ENCODE peak calls at places on chromosomes 2 and 18, in four cellular contexts. One of them, this sample, is unnamed.

GRCh38 chr2:10346929-10347558 is 44.3 kb downstream of the HPCAL1 start:
- DNase-seq in GM12878: no peak
- DNase-seq in suprapubic skin: no peak
- DNase-seq in uterus: no peak
- DNase-seq in this sample: no peak

GRCh38 chr2:241763551-241764271 is 12.9 kb upstream of the GAL3ST2 start:
- DNase-seq in suprapubic skin: peak
- DNase-seq in uterus: no peak
- DNase-seq in GM12878: no peak
- DNase-seq in this sample: peak

GRCh38 chr18:36477776-36478175 is 180.3 kb downstream of the FHOD3 start:
- DNase-seq in GM12878: no peak
- DNase-seq in suprapubic skin: no peak
- DNase-seq in uterus: no peak
- DNase-seq in this sample: no peak

GRCh38 chr2:60735496-60736250 is 20.4 kb upstream of the PAPOLG start:
- DNase-seq in uterus: no peak
- DNase-seq in GM12878: no peak
- DNase-seq in suprapubic skin: no peak
- DNase-seq in this sample: peak

GRCh38 chr2:167406558-167406957 is 518.3 kb downstream of the XIRP2 start:
- DNase-seq in GM12878: no peak
- DNase-seq in uterus: no peak
- DNase-seq in suprapubic skin: no peak
- DNase-seq in this sample: no peak

GRCh38 chr2:4763009-4763408 is 929.2 kb upstream of the SOX11 start:
- DNase-seq in GM12878: no peak
- DNase-seq in uterus: no peak
- DNase-seq in suprapubic skin: no peak
- DNase-seq in this sample: no peak

GRCh38 chr2:143936758-143937562 is 583.0 kb downstream of the ZEB2 start:
- DNase-seq in uterus: peak
- DNase-seq in GM12878: no peak
- DNase-seq in suprapubic skin: no peak
- DNase-seq in this sample: peak

GRCh38 chr2:239034561-239035341 is 186.9 kb downstream of the TWIST2 start:
- DNase-seq in suprapubic skin: peak
- DNase-seq in uterus: no peak
- DNase-seq in GM12878: no peak
- DNase-seq in this sample: no peak

GRCh38 chr2:58484201-58484600 is 243.1 kb upstream of the FANCL start:
- DNase-seq in uterus: no peak
- DNase-seq in GM12878: no peak
- DNase-seq in suprapubic skin: no peak
- DNase-seq in this sample: no peak

GRCh38 chr2:27320958-27321543 is 1.8 kb downstream of the MPV17 start:
- DNase-seq in uterus: peak
- DNase-seq in GM12878: no peak
- DNase-seq in suprapubic skin: no peak
- DNase-seq in this sample: no peak

GRCh38 chr2:62966995-62967394 is 83.6 kb upstream of the OTX1 start:
- DNase-seq in suprapubic skin: no peak
- DNase-seq in GM12878: no peak
- DNase-seq in uterus: no peak
- DNase-seq in this sample: no peak

GRCh38 chr2:235577404-235578330 is 83.8 kb downstream of the AGAP1 start:
- DNase-seq in GM12878: no peak
- DNase-seq in uterus: no peak
- DNase-seq in suprapubic skin: no peak
- DNase-seq in this sample: no peak

GRCh38 chr2:208346756-208347155 is 59.8 kb upstream of the PTH2R start:
- DNase-seq in suprapubic skin: no peak
- DNase-seq in GM12878: no peak
- DNase-seq in uterus: no peak
- DNase-seq in this sample: no peak

GRCh38 chr2:128548461-128548891 is 229.8 kb upstream of the HS6ST1 start:
- DNase-seq in suprapubic skin: peak
- DNase-seq in GM12878: no peak
- DNase-seq in uterus: no peak
- DNase-seq in this sample: no peak

GRCh38 chr2:70085711-70086277 is 1.5 kb upstream of the PCBP1 start:
- DNase-seq in uterus: no peak
- DNase-seq in GM12878: no peak
- DNase-seq in suprapubic skin: no peak
- DNase-seq in this sample: no peak

GRCh38 chr2:70084973-70085710 is 2.1 kb upstream of the PCBP1 start:
- DNase-seq in uterus: no peak
- DNase-seq in suprapubic skin: no peak
- DNase-seq in GM12878: peak
- DNase-seq in this sample: peak

GRCh38 chr2:70087703-70088507 is 628 bp downstream of the PCBP1 start:
- DNase-seq in uterus: peak
- DNase-seq in suprapubic skin: peak
- DNase-seq in GM12878: no peak
- DNase-seq in this sample: peak

GRCh38 chr2:70086838-70087702 is at the start of gene PCBP1:
- DNase-seq in uterus: peak
- DNase-seq in GM12878: peak
- DNase-seq in suprapubic skin: peak
- DNase-seq in this sample: peak

DNA sequence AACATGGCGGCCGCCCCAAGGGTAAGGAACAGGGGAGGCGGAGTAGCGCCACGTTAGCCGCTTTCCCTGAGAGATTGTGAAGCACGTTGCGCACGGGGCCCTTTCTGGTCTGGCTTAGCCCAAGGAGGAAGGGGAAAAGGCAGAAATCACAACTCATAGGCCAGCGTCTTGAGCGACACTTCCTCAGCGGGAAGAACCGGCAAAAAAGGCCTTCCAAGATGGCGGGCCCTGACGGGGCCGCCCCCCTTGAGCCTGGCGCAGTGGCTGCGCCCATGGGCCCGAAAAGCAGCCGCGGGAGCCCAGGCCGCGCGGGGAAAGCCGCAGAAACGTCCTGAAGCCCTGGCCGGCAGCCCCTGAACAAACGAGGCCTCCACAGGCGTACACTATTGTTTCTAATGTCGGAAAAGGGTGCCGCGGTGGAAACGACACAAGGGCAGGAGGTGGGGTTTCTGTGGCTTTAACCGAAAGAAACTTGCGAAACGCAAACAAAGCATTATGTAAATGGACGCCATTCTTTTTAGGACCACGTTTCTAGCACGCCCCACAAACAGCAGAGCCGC is 919 bp upstream of the PCBP1 start:
- DNase-seq in GM12878: peak
- DNase-seq in uterus: peak
- DNase-seq in suprapubic skin: peak
- DNase-seq in this sample: peak
- TF ChIP-seq POLR2A in GM12878: peak
- TF ChIP-seq POLR2A in uterus: no peak
- TF ChIP-seq POLR2A in suprapubic skin: no peak
- TF ChIP-seq POLR2A in this sample: no peak

GRCh38 chr18:3252843-3253242 is 5.2 kb downstream of the MYL12A start:
- DNase-seq in uterus: no peak
- DNase-seq in suprapubic skin: no peak
- DNase-seq in GM12878: no peak
- DNase-seq in this sample: no peak

GRCh38 chr18:3250237-3251107 is 2.9 kb downstream of the MYL12A start:
- DNase-seq in suprapubic skin: no peak
- DNase-seq in GM12878: no peak
- DNase-seq in uterus: no peak
- DNase-seq in this sample: no peak

GRCh38 chr18:3251963-3252277 is 4.3 kb downstream of the MYL12A start:
- DNase-seq in uterus: no peak
- DNase-seq in suprapubic skin: no peak
- DNase-seq in GM12878: no peak
- DNase-seq in this sample: no peak

GRCh38 chr18:3248670-3249359 is 1.2 kb downstream of the MYL12A start:
- DNase-seq in GM12878: no peak
- DNase-seq in uterus: no peak
- DNase-seq in suprapubic skin: no peak
- DNase-seq in this sample: peak

DNA sequence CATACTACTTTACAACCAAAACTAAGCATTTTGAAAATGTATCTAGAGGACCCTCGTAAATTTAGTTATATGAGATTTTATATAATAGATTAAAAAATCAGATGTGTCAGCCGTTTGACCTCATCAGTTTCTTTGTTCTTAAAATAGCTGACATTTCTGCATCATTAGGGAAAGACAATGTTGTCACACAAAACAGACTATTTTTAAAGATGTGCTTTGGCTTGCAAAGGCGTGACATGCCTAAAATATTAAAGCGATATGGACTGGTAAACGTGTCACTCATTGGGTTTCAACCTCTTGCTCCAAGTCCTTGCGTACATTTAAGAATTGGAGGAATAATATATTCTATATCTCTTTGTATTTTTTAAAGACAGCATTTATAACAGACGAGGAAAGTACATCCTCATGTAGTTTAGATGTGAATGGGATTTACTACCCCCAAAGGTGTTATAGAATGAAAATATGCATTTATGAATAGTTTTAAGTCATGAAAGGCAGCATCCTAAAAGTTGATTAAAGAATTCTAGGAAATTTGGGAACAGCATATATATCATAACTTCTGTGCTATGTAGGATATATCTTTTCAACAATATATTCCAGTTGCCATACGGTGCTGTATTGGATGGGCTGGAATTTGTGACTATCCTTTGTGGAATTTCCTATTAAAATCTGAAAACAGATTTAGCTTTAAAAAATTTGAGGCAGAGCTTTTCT is 3.8 kb downstream of the MYL12A start:
- DNase-seq in GM12878: no peak
- DNase-seq in suprapubic skin: no peak
- DNase-seq in uterus: no peak
- DNase-seq in this sample: no peak
- H3K4me3 ChIP-seq in GM12878: peak
- H3K4me3 ChIP-seq in suprapubic skin: no peak
- H3K4me3 ChIP-seq in uterus: no peak
- H3K4me3 ChIP-seq in this sample: no peak

DNA sequence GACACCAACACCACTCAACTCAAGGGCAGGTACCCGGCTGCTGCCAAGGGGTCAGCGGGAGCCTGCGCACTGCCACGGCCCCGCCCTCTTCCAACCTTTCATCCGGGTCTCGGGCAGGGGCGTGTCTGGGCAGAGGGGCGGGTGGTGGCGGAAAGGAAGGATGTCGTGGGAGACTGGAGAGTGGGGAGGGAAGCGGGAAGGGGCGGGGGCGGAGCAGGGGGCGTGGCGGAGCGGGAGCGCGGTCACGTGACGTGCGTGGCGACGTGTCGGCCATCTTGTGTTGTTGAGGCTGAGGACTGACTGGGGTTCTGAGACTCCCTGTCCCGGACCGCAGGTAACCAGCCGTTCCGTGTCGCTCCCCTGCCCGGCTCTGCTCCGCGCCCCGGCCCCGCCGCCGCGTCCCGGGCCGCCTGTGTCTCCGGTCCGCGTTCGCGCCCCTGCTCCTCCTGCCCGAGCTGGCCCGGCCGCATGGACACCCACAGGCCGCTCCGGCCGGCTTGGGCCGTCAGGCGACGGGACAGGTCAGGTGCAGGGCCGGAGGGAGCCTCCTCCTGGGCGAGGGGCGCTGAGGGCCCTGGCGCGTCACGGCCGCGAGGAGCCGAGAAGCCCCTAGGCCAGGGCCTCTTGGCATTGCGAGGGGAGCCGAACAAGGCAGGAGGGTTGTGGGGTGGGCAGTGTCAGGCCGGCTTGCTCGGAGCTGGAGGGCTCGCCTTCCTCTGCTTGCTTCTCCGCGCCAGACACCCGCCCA is at the start of gene GIGYF2:
- DNase-seq in suprapubic skin: peak
- DNase-seq in GM12878: peak
- DNase-seq in uterus: peak
- DNase-seq in this sample: peak
- TF ChIP-seq POLR2A in suprapubic skin: peak
- TF ChIP-seq POLR2A in GM12878: peak
- TF ChIP-seq POLR2A in uterus: peak
- TF ChIP-seq POLR2A in this sample: no peak

GRCh38 chr2:136029149-136029548 is 43.7 kb upstream of the DARS1 start:
- DNase-seq in uterus: no peak
- DNase-seq in suprapubic skin: no peak
- DNase-seq in GM12878: peak
- DNase-seq in this sample: no peak
- H3K4me3 ChIP-seq in uterus: no peak
- H3K4me3 ChIP-seq in suprapubic skin: no peak
- H3K4me3 ChIP-seq in GM12878: no peak
- H3K4me3 ChIP-seq in this sample: no peak

GRCh38 chr2:120243211-120243610 is 9.4 kb upstream of the RALB start:
- DNase-seq in GM12878: no peak
- DNase-seq in uterus: no peak
- DNase-seq in suprapubic skin: no peak
- DNase-seq in this sample: no peak
- TF ChIP-seq POLR2A in GM12878: no peak
- TF ChIP-seq POLR2A in uterus: no peak
- TF ChIP-seq POLR2A in suprapubic skin: no peak
- TF ChIP-seq POLR2A in this sample: no peak

GRCh38 chr2:15158117-15158516 is 403.0 kb downstream of the NBAS start:
- DNase-seq in GM12878: no peak
- DNase-seq in uterus: no peak
- DNase-seq in suprapubic skin: no peak
- DNase-seq in this sample: no peak
- H3K4me3 ChIP-seq in GM12878: no peak
- H3K4me3 ChIP-seq in uterus: no peak
- H3K4me3 ChIP-seq in suprapubic skin: no peak
- H3K4me3 ChIP-seq in this sample: no peak

DNA sequence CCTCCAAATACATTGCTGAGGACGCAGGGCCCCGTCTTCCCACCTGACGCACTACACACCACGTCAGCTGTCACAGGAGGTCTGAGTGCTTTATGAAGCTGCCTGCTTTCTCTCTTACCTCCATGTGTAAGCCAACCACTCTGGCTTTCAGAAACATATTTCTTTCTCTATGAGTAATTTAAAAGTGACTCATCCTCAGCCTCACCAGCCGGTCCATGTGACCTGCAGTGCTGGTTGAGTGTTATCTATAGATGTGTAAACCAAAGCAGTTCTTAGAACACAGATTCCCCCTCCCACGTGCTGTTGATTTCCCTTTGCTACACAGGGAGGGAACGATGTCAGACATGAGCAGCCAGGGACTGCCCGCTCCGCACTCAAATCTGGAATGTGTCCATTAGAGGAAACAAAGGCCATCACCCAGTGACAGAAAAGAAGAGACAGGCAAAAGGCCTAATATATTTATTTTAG is 157.8 kb downstream of the BCL2 start:
- DNase-seq in GM12878: peak
- DNase-seq in uterus: peak
- DNase-seq in suprapubic skin: no peak
- DNase-seq in this sample: peak
- TF ChIP-seq POLR2A in GM12878: peak
- TF ChIP-seq POLR2A in uterus: no peak
- TF ChIP-seq POLR2A in suprapubic skin: no peak
- TF ChIP-seq POLR2A in this sample: no peak